ENCODE peak calls at places on chromosomes 6 and 20, in ten cellular contexts. O is nucleus accumbens, U is GM23338, Y is HTR-8/SVneo, C is NCI-H1105 treated with DMSO at 0.1 percent for 48 hours, E is glutamatergic neuron, K is fibroblast of lung, S is left ventricle myocardium inferior, T is islet precursor cell, F is GM12865. Z is an unnamed sample.

GRCh38 chr6:20608371-20608770 is 74.1 kb downstream of the CDKAL1 start:
- DNase-seq in C (no peak), U (no peak), F (no peak), Y (no peak), K (no peak), T (no peak), E (no peak), S (no peak), O (no peak), Z (no peak)

GRCh38 chr20:15949391-15949790 is 623.9 kb downstream of the KIF16B start:
- DNase-seq in O (no peak), S (no peak), K (no peak), C (no peak), E (no peak), F (no peak), U (peak), Y (no peak), T (no peak), Z (no peak)

GRCh38 chr6:11778042-11778441 is 561 bp downstream of the ADTRP start:
- DNase-seq in E (no peak), F (no peak), U (no peak), K (no peak), Y (no peak), T (no peak), O (no peak), C (no peak), S (no peak), Z (no peak)

GRCh38 chr20:48823960-48824497 is 3.8 kb downstream of the PREX1 start:
- DNase-seq in K (peak), T (no peak), U (no peak), Y (peak), F (peak), E (no peak), O (no peak), S (no peak), C (no peak), Z (no peak)

GRCh38 chr6:43951756-43952675 is 175.2 kb downstream of the MRPL14 start:
- DNase-seq in Y (no peak), K (no peak), O (no peak), E (no peak), T (peak), U (no peak), F (no peak), C (no peak), S (no peak), Z (no peak)

GRCh38 chr6:18234564-18234963 is 29.8 kb downstream of the DEK start:
- DNase-seq in U (no peak), T (no peak), S (no peak), O (no peak), E (no peak), F (no peak), Y (no peak), C (no peak), K (no peak), Z (no peak)

GRCh38 chr6:139663996-139664395 is 289.5 kb upstream of the CITED2 start:
- DNase-seq in E (no peak), S (no peak), F (no peak), T (no peak), K (no peak), O (no peak), C (no peak), Y (no peak), U (no peak), Z (no peak)

GRCh38 chr20:62141397-62142251 is 1.6 kb downstream of the PSMA7 start:
- DNase-seq in O (no peak), F (peak), T (no peak), Y (no peak), S (no peak), U (peak), C (no peak), K (peak), E (no peak), Z (peak)

GRCh38 chr6:44508646-44509045 is 121.1 kb downstream of the CDC5L start:
- DNase-seq in E (no peak), O (no peak), U (no peak), F (no peak), T (no peak), K (peak), C (no peak), Y (no peak), S (no peak), Z (no peak)

GRCh38 chr6:139392834-139393233 is 18.4 kb upstream of the CITED2 start:
- DNase-seq in U (no peak), Y (no peak), F (peak), T (no peak), K (no peak), O (no peak), C (no peak), S (no peak), E (no peak), Z (no peak)

GRCh38 chr6:68343901-68344300 is 291.2 kb upstream of the ADGRB3 start:
- DNase-seq in C (peak), T (peak), Y (peak), K (peak), U (peak), S (no peak), E (peak), O (no peak), F (peak), Z (peak)

GRCh38 chr6:33172307-33173227 is 19.7 kb downstream of the COL11A2 start:
- DNase-seq in K (peak), S (no peak), Y (peak), C (no peak), T (no peak), E (no peak), O (no peak), F (peak), U (peak), Z (no peak)

GRCh38 chr20:50467618-50468373 is 42.4 kb upstream of the PTPN1 start:
- DNase-seq in O (peak), K (peak), U (peak), Y (peak), E (peak), S (no peak), T (no peak), C (peak), F (peak), Z (no peak)

GRCh38 chr20:17735959-17736621 is 36.3 kb downstream of the BANF2 start:
- DNase-seq in T (no peak), F (no peak), U (no peak), S (no peak), E (no peak), C (no peak), K (no peak), O (no peak), Y (no peak), Z (no peak)

GRCh38 chr20:35823937-35824336 is 52.1 kb downstream of the PHF20 start:
- DNase-seq in U (peak), Y (no peak), K (no peak), E (no peak), S (no peak), F (no peak), T (no peak), O (no peak), C (no peak), Z (no peak)

GRCh38 chr20:11235058-11235457 is 561.3 kb upstream of the JAG1 start:
- DNase-seq in O (no peak), K (peak), C (no peak), E (no peak), T (peak), F (no peak), U (peak), S (no peak), Y (peak), Z (no peak)

GRCh38 chr6:100427452-100427851 is 37.3 kb downstream of the SIM1 start:
- DNase-seq in E (no peak), O (no peak), U (no peak), C (no peak), S (no peak), K (no peak), F (no peak), T (no peak), Y (no peak), Z (no peak)

GRCh38 chr6:42043787-42044475 is 6.4 kb upstream of the TAF8 start:
- DNase-seq in T (peak), O (peak), Y (peak), C (peak), E (peak), K (peak), F (peak), U (peak), S (peak), Z (peak)

GRCh38 chr6:82842721-82843120 is 222.9 kb downstream of the UBE3D start:
- DNase-seq in C (no peak), O (no peak), E (no peak), U (no peak), Y (no peak), S (no peak), F (no peak), T (peak), K (peak), Z (no peak)

GRCh38 chr6:6678185-6678671 is 89.7 kb downstream of the LY86 start:
- DNase-seq in U (no peak), E (no peak), O (no peak), C (no peak), Y (no peak), S (no peak), T (peak), K (peak), F (no peak), Z (no peak)

GRCh38 chr6:25312703-25313102 is 33.5 kb downstream of the CARMIL1 start:
- DNase-seq in S (no peak), C (no peak), T (peak), K (peak), U (no peak), O (no peak), F (no peak), E (no peak), Y (peak), Z (peak)

GRCh38 chr20:43941476-43942212 is 27.0 kb downstream of the TOX2 start:
- DNase-seq in O (no peak), E (no peak), F (peak), U (no peak), C (no peak), T (no peak), S (no peak), Y (no peak), K (no peak), Z (no peak)

GRCh38 chr6:96626749-96627353 is 63.9 kb downstream of the FHL5 start:
- DNase-seq in C (peak), K (peak), E (no peak), T (no peak), O (no peak), Y (peak), F (peak), S (no peak), U (peak), Z (peak)

GRCh38 chr20:6956574-6956973 is 189.1 kb downstream of the BMP2 start:
- DNase-seq in Y (no peak), T (peak), E (no peak), F (no peak), O (no peak), U (no peak), S (no peak), K (no peak), C (no peak), Z (peak)

GRCh38 chr6:73739097-73739496 is 43.1 kb downstream of the CD109 start:
- DNase-seq in E (no peak), F (peak), C (peak), S (no peak), O (no peak), T (no peak), K (peak), Y (peak), U (peak), Z (peak)